ENCODE peak calls at places on chromosomes 1 and 21, in seven cellular contexts. One of them, this sample, is unnamed.

GRCh38 chr1:154730251-154730650 is 122.3 kb upstream of the ADAR start:
- DNase-seq in mucosa of descending colon: no peak
- DNase-seq in ascending aorta: no peak
- DNase-seq in GM13977: no peak
- DNase-seq in PC-3: peak; percentile 86
- DNase-seq in bronchial epithelial cell: peak; percentile 94
- DNase-seq in cardiac muscle cell: no peak
- DNase-seq in this sample: no peak

GRCh38 chr1:221503268-221503667 is 238.6 kb downstream of the DUSP10 start:
- DNase-seq in mucosa of descending colon: no peak
- DNase-seq in ascending aorta: no peak
- DNase-seq in GM13977: no peak
- DNase-seq in PC-3: no peak
- DNase-seq in bronchial epithelial cell: peak; percentile 44
- DNase-seq in cardiac muscle cell: no peak
- DNase-seq in this sample: no peak

GRCh38 chr1:64435000-64435399 is 34.9 kb upstream of the CACHD1 start:
- DNase-seq in mucosa of descending colon: no peak
- DNase-seq in ascending aorta: no peak
- DNase-seq in GM13977: no peak
- DNase-seq in PC-3: no peak
- DNase-seq in bronchial epithelial cell: no peak
- DNase-seq in cardiac muscle cell: no peak
- DNase-seq in this sample: no peak

GRCh38 chr1:218344814-218345672 is at the start of gene TGFB2:
- DNase-seq in mucosa of descending colon: peak; percentile 37
- DNase-seq in ascending aorta: peak; percentile 34
- DNase-seq in GM13977: no peak
- DNase-seq in PC-3: peak; percentile 98
- DNase-seq in bronchial epithelial cell: peak; percentile 66
- DNase-seq in cardiac muscle cell: peak; percentile 80
- DNase-seq in this sample: no peak

GRCh38 chr21:45050786-45051489 is 23.4 kb upstream of the ADARB1 start:
- DNase-seq in mucosa of descending colon: no peak
- DNase-seq in ascending aorta: no peak
- DNase-seq in GM13977: no peak
- DNase-seq in PC-3: peak; percentile 67
- DNase-seq in bronchial epithelial cell: no peak
- DNase-seq in cardiac muscle cell: no peak
- DNase-seq in this sample: no peak

GRCh38 chr21:46018615-46019014 is 37.0 kb downstream of the COL6A1 start:
- DNase-seq in mucosa of descending colon: no peak
- DNase-seq in ascending aorta: no peak
- DNase-seq in GM13977: no peak
- DNase-seq in PC-3: no peak
- DNase-seq in bronchial epithelial cell: no peak
- DNase-seq in cardiac muscle cell: no peak
- DNase-seq in this sample: no peak

GRCh38 chr1:19682257-19682656 is 17.6 kb downstream of the HTR6 start:
- DNase-seq in mucosa of descending colon: no peak
- DNase-seq in ascending aorta: no peak
- DNase-seq in GM13977: no peak
- DNase-seq in PC-3: peak; percentile 42
- DNase-seq in bronchial epithelial cell: peak; percentile 70
- DNase-seq in cardiac muscle cell: no peak
- DNase-seq in this sample: no peak

GRCh38 chr1:20480261-20481157 is 5.5 kb downstream of the CAMK2N1 start:
- DNase-seq in mucosa of descending colon: peak; percentile 77
- DNase-seq in ascending aorta: no peak
- DNase-seq in GM13977: no peak
- DNase-seq in PC-3: no peak
- DNase-seq in bronchial epithelial cell: peak; percentile 33
- DNase-seq in cardiac muscle cell: no peak
- DNase-seq in this sample: no peak

GRCh38 chr1:200714504-200715187 is 24.0 kb upstream of the CAMSAP2 start:
- DNase-seq in mucosa of descending colon: no peak
- DNase-seq in ascending aorta: no peak
- DNase-seq in GM13977: no peak
- DNase-seq in PC-3: peak; percentile 70
- DNase-seq in bronchial epithelial cell: peak; percentile 26
- DNase-seq in cardiac muscle cell: no peak
- DNase-seq in this sample: no peak

GRCh38 chr21:36554411-36555157 is 74.7 kb upstream of the CLDN14 start:
- DNase-seq in mucosa of descending colon: no peak
- DNase-seq in ascending aorta: no peak
- DNase-seq in GM13977: no peak
- DNase-seq in PC-3: no peak
- DNase-seq in bronchial epithelial cell: no peak
- DNase-seq in cardiac muscle cell: no peak
- DNase-seq in this sample: no peak

GRCh38 chr1:174161813-174162212 is 2.5 kb downstream of the RABGAP1L start:
- DNase-seq in mucosa of descending colon: no peak
- DNase-seq in ascending aorta: no peak
- DNase-seq in GM13977: no peak
- DNase-seq in PC-3: no peak
- DNase-seq in bronchial epithelial cell: no peak
- DNase-seq in cardiac muscle cell: no peak
- DNase-seq in this sample: no peak

GRCh38 chr1:183757061-183757460 is 47.9 kb upstream of the RGL1 start:
- DNase-seq in mucosa of descending colon: no peak
- DNase-seq in ascending aorta: no peak
- DNase-seq in GM13977: no peak
- DNase-seq in PC-3: peak; percentile 78
- DNase-seq in bronchial epithelial cell: peak; percentile 77
- DNase-seq in cardiac muscle cell: no peak
- DNase-seq in this sample: no peak

GRCh38 chr1:173590557-173590956 is 12.3 kb downstream of the SLC9C2 start:
- DNase-seq in mucosa of descending colon: no peak
- DNase-seq in ascending aorta: no peak
- DNase-seq in GM13977: no peak
- DNase-seq in PC-3: peak; percentile 97
- DNase-seq in bronchial epithelial cell: peak; percentile 67
- DNase-seq in cardiac muscle cell: no peak
- DNase-seq in this sample: no peak

GRCh38 chr21:35503646-35504045 is 454.5 kb upstream of the RUNX1 start:
- DNase-seq in mucosa of descending colon: peak; percentile 22
- DNase-seq in ascending aorta: no peak
- DNase-seq in GM13977: no peak
- DNase-seq in PC-3: no peak
- DNase-seq in bronchial epithelial cell: no peak
- DNase-seq in cardiac muscle cell: no peak
- DNase-seq in this sample: no peak

GRCh38 chr1:150979723-150980056 is 2.4 kb upstream of the ANXA9 start:
- DNase-seq in mucosa of descending colon: no peak
- DNase-seq in ascending aorta: no peak
- DNase-seq in GM13977: no peak
- DNase-seq in PC-3: no peak
- DNase-seq in bronchial epithelial cell: no peak
- DNase-seq in cardiac muscle cell: no peak
- DNase-seq in this sample: no peak
- TF ChIP-seq CTCF in mucosa of descending colon: no peak
- TF ChIP-seq CTCF in ascending aorta: no peak
- TF ChIP-seq CTCF in GM13977: no peak
- TF ChIP-seq CTCF in PC-3: no peak
- TF ChIP-seq CTCF in bronchial epithelial cell: no peak
- TF ChIP-seq CTCF in cardiac muscle cell: no peak
- TF ChIP-seq CTCF in this sample: no peak

DNA sequence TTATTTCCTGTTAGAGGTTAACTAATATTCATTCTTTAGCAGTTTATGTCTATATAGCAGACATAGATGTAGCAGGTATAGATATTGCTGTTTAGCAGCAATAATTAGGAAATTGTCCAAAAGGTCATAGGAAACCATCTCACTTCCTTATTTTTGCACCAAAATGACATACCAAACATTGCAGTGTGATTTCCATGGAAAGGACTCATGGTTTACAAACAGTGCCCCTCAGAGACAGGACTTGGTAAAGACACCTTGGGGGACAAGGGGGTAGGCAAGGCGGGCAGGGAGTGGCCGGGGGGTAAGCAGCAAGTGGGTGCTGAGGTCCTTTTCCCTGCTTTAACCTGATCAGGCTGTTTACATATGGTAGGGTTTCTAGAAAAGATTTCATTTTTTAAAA is 30.5 kb downstream of the BATF3 start:
- DNase-seq in mucosa of descending colon: no peak
- DNase-seq in ascending aorta: no peak
- DNase-seq in GM13977: no peak
- DNase-seq in PC-3: peak; percentile 53
- DNase-seq in bronchial epithelial cell: no peak
- DNase-seq in cardiac muscle cell: peak; percentile 39
- DNase-seq in this sample: no peak
- TF ChIP-seq CTCF in mucosa of descending colon: no peak
- TF ChIP-seq CTCF in ascending aorta: no peak
- TF ChIP-seq CTCF in GM13977: peak; percentile 27
- TF ChIP-seq CTCF in PC-3: peak; percentile 55
- TF ChIP-seq CTCF in bronchial epithelial cell: no peak
- TF ChIP-seq CTCF in cardiac muscle cell: peak; percentile 22
- TF ChIP-seq CTCF in this sample: no peak

DNA sequence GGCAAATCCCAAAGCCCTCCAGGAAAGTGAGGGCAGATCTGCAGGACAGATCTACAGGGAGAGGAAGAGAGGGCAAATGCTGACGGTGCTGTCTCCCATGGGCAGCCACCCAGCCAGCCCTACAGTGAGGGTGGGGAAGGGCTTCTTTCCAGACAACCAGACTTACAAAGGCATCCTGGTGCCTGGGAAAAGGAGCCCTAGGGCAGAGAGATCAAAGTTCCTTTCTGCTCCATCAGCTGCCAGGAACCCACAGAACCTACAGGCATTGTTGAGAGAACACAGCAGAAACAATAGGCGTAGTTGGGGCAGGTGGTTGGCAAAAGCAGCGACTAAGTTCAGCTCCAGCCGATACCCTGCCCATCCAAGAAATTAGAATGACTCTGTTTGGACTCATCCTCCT is 332.4 kb downstream of the KCNH1 start:
- DNase-seq in mucosa of descending colon: no peak
- DNase-seq in ascending aorta: no peak
- DNase-seq in GM13977: no peak
- DNase-seq in PC-3: no peak
- DNase-seq in bronchial epithelial cell: no peak
- DNase-seq in cardiac muscle cell: no peak
- DNase-seq in this sample: no peak
- TF ChIP-seq CTCF in mucosa of descending colon: no peak
- TF ChIP-seq CTCF in ascending aorta: no peak
- TF ChIP-seq CTCF in GM13977: no peak
- TF ChIP-seq CTCF in PC-3: no peak
- TF ChIP-seq CTCF in bronchial epithelial cell: no peak
- TF ChIP-seq CTCF in cardiac muscle cell: no peak
- TF ChIP-seq CTCF in this sample: no peak

DNA sequence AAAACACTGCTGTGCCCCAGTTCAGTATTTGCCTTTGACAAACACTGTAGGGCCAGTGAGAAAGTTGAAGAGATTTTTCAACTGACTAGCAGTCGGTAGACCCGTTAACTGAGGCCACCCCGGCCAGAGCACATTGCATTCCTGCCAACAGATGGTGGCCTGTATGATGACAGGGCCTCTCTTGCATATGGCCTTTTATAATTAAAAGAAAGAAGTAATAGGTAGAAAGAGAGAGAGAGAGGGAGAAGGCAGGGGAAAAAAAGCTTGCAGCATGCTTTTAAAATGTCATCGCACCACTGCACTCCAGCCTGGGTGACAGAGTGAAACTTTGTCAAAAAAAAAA is 4.7 kb upstream of the C1orf174 start:
- DNase-seq in mucosa of descending colon: no peak
- DNase-seq in ascending aorta: no peak
- DNase-seq in GM13977: no peak
- DNase-seq in PC-3: no peak
- DNase-seq in bronchial epithelial cell: no peak
- DNase-seq in cardiac muscle cell: no peak
- DNase-seq in this sample: no peak
- TF ChIP-seq CTCF in mucosa of descending colon: no peak
- TF ChIP-seq CTCF in ascending aorta: no peak
- TF ChIP-seq CTCF in GM13977: no peak
- TF ChIP-seq CTCF in PC-3: no peak
- TF ChIP-seq CTCF in bronchial epithelial cell: no peak
- TF ChIP-seq CTCF in cardiac muscle cell: no peak
- TF ChIP-seq CTCF in this sample: no peak

GRCh38 chr21:32990666-32991065 is 35.1 kb upstream of the OLIG2 start:
- DNase-seq in mucosa of descending colon: no peak
- DNase-seq in ascending aorta: no peak
- DNase-seq in GM13977: no peak
- DNase-seq in PC-3: no peak
- DNase-seq in bronchial epithelial cell: no peak
- DNase-seq in cardiac muscle cell: no peak
- DNase-seq in this sample: no peak

GRCh38 chr21:32991299-32991850 is 34.4 kb upstream of the OLIG2 start:
- DNase-seq in mucosa of descending colon: no peak
- DNase-seq in ascending aorta: no peak
- DNase-seq in GM13977: no peak
- DNase-seq in PC-3: no peak
- DNase-seq in bronchial epithelial cell: no peak
- DNase-seq in cardiac muscle cell: no peak
- DNase-seq in this sample: no peak

GRCh38 chr21:32993894-32994293 is 31.8 kb upstream of the OLIG2 start:
- DNase-seq in mucosa of descending colon: no peak
- DNase-seq in ascending aorta: no peak
- DNase-seq in GM13977: no peak
- DNase-seq in PC-3: no peak
- DNase-seq in bronchial epithelial cell: peak; percentile 43
- DNase-seq in cardiac muscle cell: no peak
- DNase-seq in this sample: no peak

GRCh38 chr21:32994305-32994704 is 31.4 kb upstream of the OLIG2 start:
- DNase-seq in mucosa of descending colon: no peak
- DNase-seq in ascending aorta: no peak
- DNase-seq in GM13977: peak; percentile 32
- DNase-seq in PC-3: peak; percentile 65
- DNase-seq in bronchial epithelial cell: peak; percentile 22
- DNase-seq in cardiac muscle cell: no peak
- DNase-seq in this sample: no peak
- TF ChIP-seq CTCF in mucosa of descending colon: no peak
- TF ChIP-seq CTCF in ascending aorta: no peak
- TF ChIP-seq CTCF in GM13977: peak; percentile 34
- TF ChIP-seq CTCF in PC-3: peak; percentile 76
- TF ChIP-seq CTCF in bronchial epithelial cell: peak; percentile 42
- TF ChIP-seq CTCF in cardiac muscle cell: peak; percentile 58
- TF ChIP-seq CTCF in this sample: no peak